ENCODE peak calls at places on chromosome 4, in five cellular contexts. U, H, B, W and I are unnamed samples.

GRCh38 chr4:163484906-163485305 is 9.6 kb upstream of the TMA16 start:
- DNase-seq in U (no peak), H (peak), B (peak), W (peak), I (peak)

GRCh38 chr4:19327364-19327763 is 924.3 kb upstream of the SLIT2 start:
- DNase-seq in U (no peak), H (no peak), B (peak), W (no peak), I (no peak)

GRCh38 chr4:181061787-181062186 is 1181.4 kb upstream of the TENM3 start:
- DNase-seq in U (no peak), H (no peak), B (no peak), W (no peak), I (no peak)

GRCh38 chr4:124631760-124632159 is 80.8 kb downstream of the ANKRD50 start:
- DNase-seq in U (no peak), H (no peak), B (peak), W (no peak), I (no peak)

GRCh38 chr4:76213415-76214268 is at the start of gene SCARB2:
- DNase-seq in U (peak), H (peak), B (peak), W (peak), I (peak)

GRCh38 chr4:75494563-75494962 is 19.6 kb downstream of the RCHY1 start:
- DNase-seq in U (no peak), H (no peak), B (peak), W (no peak), I (no peak)

GRCh38 chr4:145533011-145533410 is 51.4 kb downstream of the SMAD1 start:
- DNase-seq in U (no peak), H (no peak), B (no peak), W (no peak), I (no peak)

GRCh38 chr4:10200869-10201268 is 84.3 kb upstream of the WDR1 start:
- DNase-seq in U (no peak), H (no peak), B (no peak), W (no peak), I (no peak)

DNA sequence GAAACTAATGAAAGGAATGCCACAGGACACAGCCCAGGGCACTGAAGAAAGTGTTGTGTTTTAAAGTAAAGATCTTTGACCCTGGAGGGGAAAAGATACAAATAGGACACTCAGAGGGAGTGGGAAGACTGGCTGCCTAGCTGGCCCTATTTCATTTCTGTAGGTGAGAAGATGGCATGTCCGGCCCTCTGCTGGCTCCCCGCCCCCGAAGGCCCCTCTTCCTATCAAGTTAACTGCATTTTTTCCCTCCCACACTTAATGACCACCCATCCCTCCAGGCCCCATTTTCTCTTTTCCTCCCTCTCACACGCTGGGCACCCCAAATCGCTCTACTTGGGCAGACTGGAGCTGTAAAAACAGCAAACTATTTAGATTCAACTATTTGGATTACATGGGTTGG is 5.5 kb upstream of the TRIM75 start:
- DNase-seq in U (no peak), H (peak), B (no peak), W (no peak), I (no peak)
- H3K4me3 ChIP-seq in U (no peak), H (no peak), B (no peak), W (no peak), I (no peak)

DNA sequence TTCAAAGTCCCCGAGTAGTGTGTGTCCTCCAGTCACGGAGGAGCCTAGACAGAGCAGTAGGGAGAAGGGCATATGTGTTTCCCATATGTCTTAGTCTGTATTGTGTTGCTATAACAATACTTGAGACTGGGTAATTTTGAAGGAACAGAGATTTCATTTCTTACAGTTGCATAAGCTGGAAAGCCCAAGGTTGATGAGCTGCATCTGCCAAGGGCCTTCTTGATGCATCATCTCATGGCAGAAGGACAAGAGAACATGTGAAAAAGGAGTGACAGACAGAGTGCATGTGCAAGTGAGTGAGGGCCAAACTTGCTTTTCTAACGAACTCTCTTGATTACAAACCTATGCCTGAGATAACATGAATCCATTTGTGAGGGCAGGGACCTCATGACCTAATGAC is 243.4 kb downstream of the ARHGAP10 start:
- DNase-seq in U (no peak), H (no peak), B (peak), W (no peak), I (no peak)
- H3K4me3 ChIP-seq in U (no peak), H (no peak), B (no peak), W (no peak), I (no peak)

GRCh38 chr4:140253556-140254027 is 99.6 kb upstream of the MAML3 start:
- DNase-seq in U (no peak), H (no peak), B (no peak), W (no peak), I (no peak)
- H3K4me3 ChIP-seq in U (no peak), H (no peak), B (peak), W (no peak), I (no peak)

DNA sequence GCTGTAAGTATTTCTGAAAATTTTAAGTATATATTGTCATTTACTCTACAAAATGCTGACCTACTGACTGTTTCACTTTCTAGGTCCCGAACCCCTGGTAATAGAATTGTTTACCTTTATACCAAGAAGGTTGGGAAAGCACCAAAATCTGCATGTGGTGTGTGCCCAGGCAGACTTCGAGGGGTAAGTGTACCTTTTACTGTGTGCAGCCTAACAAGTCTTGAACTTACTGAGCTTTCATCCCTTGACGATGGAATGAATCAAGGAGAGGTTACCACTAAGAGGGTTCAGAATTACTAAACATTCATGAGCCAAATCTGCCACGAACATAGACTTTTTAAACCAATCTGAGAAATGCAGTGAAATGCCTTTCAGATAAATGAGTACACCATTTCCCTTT is 1.6 kb downstream of the RPL34 start:
- DNase-seq in U (no peak), H (no peak), B (no peak), W (no peak), I (no peak)
- H3K4me3 ChIP-seq in U (no peak), H (peak), B (peak), W (no peak), I (peak)

DNA sequence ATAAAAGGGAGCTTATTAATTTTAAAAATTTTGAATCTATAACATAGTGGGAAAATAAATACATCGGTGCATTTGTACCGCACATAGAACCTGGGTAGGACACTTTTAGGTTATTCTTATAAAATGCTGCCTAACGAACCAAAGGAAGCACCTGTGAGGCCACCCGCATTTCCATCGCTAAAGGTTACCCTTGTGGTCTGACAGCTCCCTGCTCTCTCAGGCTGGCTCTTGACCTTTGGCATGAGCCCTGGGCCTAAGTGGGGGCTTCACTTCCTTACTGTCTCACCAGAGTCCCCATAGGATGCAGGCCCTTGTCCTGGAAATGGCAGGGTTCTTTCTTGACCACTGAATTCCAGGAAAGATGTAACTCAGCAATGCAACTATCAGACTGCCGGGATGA is 46.0 kb downstream of the HADH start:
- DNase-seq in U (no peak), H (no peak), B (no peak), W (no peak), I (peak)
- H3K4me3 ChIP-seq in U (no peak), H (no peak), B (no peak), W (no peak), I (peak)

GRCh38 chr4:80610845-80611244 is 275.3 kb downstream of the CFAP299 start:
- DNase-seq in U (no peak), H (no peak), B (peak), W (no peak), I (peak)
- H3K4me3 ChIP-seq in U (no peak), H (no peak), B (no peak), W (no peak), I (no peak)